ENCODE peak calls at places on chromosomes 3 and 15, in four cellular contexts. One of them, this sample, is unnamed.

GRCh38 chr3:176920806-176921205 is 276.5 kb downstream of the TBL1XR1 start:
- DNase-seq in neural crest cell: no peak
- DNase-seq in cardiac muscle cell: no peak
- DNase-seq in Daoy: peak
- DNase-seq in this sample: no peak

GRCh38 chr15:67967871-67968423 is 86.2 kb upstream of the PIAS1 start:
- DNase-seq in neural crest cell: peak
- DNase-seq in cardiac muscle cell: peak
- DNase-seq in Daoy: peak
- DNase-seq in this sample: no peak

GRCh38 chr15:62436235-62436634 is 271.1 kb upstream of the C2CD4B start:
- DNase-seq in neural crest cell: no peak
- DNase-seq in cardiac muscle cell: no peak
- DNase-seq in Daoy: no peak
- DNase-seq in this sample: no peak

GRCh38 chr3:147956615-147957014 is 547.5 kb downstream of the ZIC1 start:
- DNase-seq in neural crest cell: no peak
- DNase-seq in cardiac muscle cell: no peak
- DNase-seq in Daoy: no peak
- DNase-seq in this sample: no peak

GRCh38 chr15:94576889-94577533 is 345.6 kb downstream of the MCTP2 start:
- DNase-seq in neural crest cell: peak
- DNase-seq in cardiac muscle cell: peak
- DNase-seq in Daoy: peak
- DNase-seq in this sample: peak

GRCh38 chr3:38164136-38164965 is 986 bp upstream of the OXSR1 start:
- DNase-seq in neural crest cell: no peak
- DNase-seq in cardiac muscle cell: no peak
- DNase-seq in Daoy: no peak
- DNase-seq in this sample: no peak

GRCh38 chr3:173913985-173914421 is 516.5 kb downstream of the NLGN1 start:
- DNase-seq in neural crest cell: no peak
- DNase-seq in cardiac muscle cell: no peak
- DNase-seq in Daoy: peak
- DNase-seq in this sample: peak

GRCh38 chr3:49602877-49603411 is 48.7 kb downstream of the BSN start:
- DNase-seq in neural crest cell: no peak
- DNase-seq in cardiac muscle cell: no peak
- DNase-seq in Daoy: peak
- DNase-seq in this sample: no peak

GRCh38 chr3:151135548-151136337 is 50.3 kb downstream of the MED12L start:
- DNase-seq in neural crest cell: no peak
- DNase-seq in cardiac muscle cell: no peak
- DNase-seq in Daoy: peak
- DNase-seq in this sample: no peak

GRCh38 chr3:129608087-129608935 is 1.8 kb upstream of the PLXND1 start:
- DNase-seq in neural crest cell: no peak
- DNase-seq in cardiac muscle cell: peak
- DNase-seq in Daoy: peak
- DNase-seq in this sample: no peak

GRCh38 chr3:12356175-12356574 is 67.3 kb downstream of the PPARG start:
- DNase-seq in neural crest cell: no peak
- DNase-seq in cardiac muscle cell: no peak
- DNase-seq in Daoy: no peak
- DNase-seq in this sample: no peak